ENCODE peak calls at places on chromosomes 11 and 22, in nine cellular contexts. One of them, this sample, is unnamed.

GRCh38 chr11:120079750-120080610 is 57.9 kb downstream of the TRIM29 start:
- DNase-seq in PC-9: no peak
- DNase-seq in foreskin fibroblast: no peak
- DNase-seq in left lung: no peak
- DNase-seq in HFF-Myc: no peak
- DNase-seq in BE2C: peak
- DNase-seq in fibroblast of lung: no peak
- DNase-seq in tibial nerve: no peak
- DNase-seq in AG09319: no peak
- DNase-seq in this sample: no peak

GRCh38 chr22:25990940-25991339 is 178.3 kb upstream of the SEZ6L start:
- DNase-seq in AG09319: no peak
- DNase-seq in left lung: no peak
- DNase-seq in fibroblast of lung: no peak
- DNase-seq in PC-9: no peak
- DNase-seq in BE2C: no peak
- DNase-seq in tibial nerve: no peak
- DNase-seq in HFF-Myc: no peak
- DNase-seq in foreskin fibroblast: no peak
- DNase-seq in this sample: no peak

GRCh38 chr11:91091564-91091963 is 868.7 kb upstream of the CHORDC1 start:
- DNase-seq in BE2C: no peak
- DNase-seq in tibial nerve: no peak
- DNase-seq in fibroblast of lung: no peak
- DNase-seq in HFF-Myc: no peak
- DNase-seq in foreskin fibroblast: no peak
- DNase-seq in AG09319: no peak
- DNase-seq in PC-9: peak
- DNase-seq in left lung: no peak
- DNase-seq in this sample: no peak

GRCh38 chr22:35749808-35750207 is 32.1 kb downstream of the APOL5 start:
- DNase-seq in PC-9: no peak
- DNase-seq in tibial nerve: no peak
- DNase-seq in fibroblast of lung: no peak
- DNase-seq in left lung: no peak
- DNase-seq in HFF-Myc: peak
- DNase-seq in foreskin fibroblast: peak
- DNase-seq in BE2C: peak
- DNase-seq in AG09319: peak
- DNase-seq in this sample: peak

GRCh38 chr22:30357650-30358215 is 926 bp downstream of the CCDC157 start:
- DNase-seq in BE2C: no peak
- DNase-seq in HFF-Myc: no peak
- DNase-seq in foreskin fibroblast: no peak
- DNase-seq in tibial nerve: no peak
- DNase-seq in left lung: peak
- DNase-seq in PC-9: no peak
- DNase-seq in AG09319: no peak
- DNase-seq in fibroblast of lung: no peak
- DNase-seq in this sample: no peak

GRCh38 chr22:47837703-47838102 is 1075.3 kb downstream of the TBC1D22A start:
- DNase-seq in BE2C: no peak
- DNase-seq in fibroblast of lung: peak
- DNase-seq in HFF-Myc: no peak
- DNase-seq in PC-9: no peak
- DNase-seq in foreskin fibroblast: peak
- DNase-seq in tibial nerve: no peak
- DNase-seq in AG09319: no peak
- DNase-seq in left lung: no peak
- DNase-seq in this sample: no peak

GRCh38 chr11:93940395-93940794 is 80.8 kb upstream of the HEPHL1 start:
- DNase-seq in fibroblast of lung: no peak
- DNase-seq in AG09319: no peak
- DNase-seq in left lung: no peak
- DNase-seq in PC-9: no peak
- DNase-seq in foreskin fibroblast: no peak
- DNase-seq in tibial nerve: no peak
- DNase-seq in HFF-Myc: no peak
- DNase-seq in BE2C: no peak
- DNase-seq in this sample: no peak

GRCh38 chr11:126963603-126964353 is 36.8 kb downstream of the KIRREL3 start:
- DNase-seq in left lung: no peak
- DNase-seq in tibial nerve: no peak
- DNase-seq in fibroblast of lung: no peak
- DNase-seq in PC-9: no peak
- DNase-seq in BE2C: no peak
- DNase-seq in AG09319: no peak
- DNase-seq in foreskin fibroblast: peak
- DNase-seq in HFF-Myc: no peak
- DNase-seq in this sample: no peak

GRCh38 chr22:47154621-47155081 is 392.2 kb downstream of the TBC1D22A start:
- DNase-seq in fibroblast of lung: peak
- DNase-seq in AG09319: peak
- DNase-seq in tibial nerve: no peak
- DNase-seq in PC-9: no peak
- DNase-seq in HFF-Myc: no peak
- DNase-seq in BE2C: peak
- DNase-seq in foreskin fibroblast: peak
- DNase-seq in left lung: no peak
- DNase-seq in this sample: no peak

DNA sequence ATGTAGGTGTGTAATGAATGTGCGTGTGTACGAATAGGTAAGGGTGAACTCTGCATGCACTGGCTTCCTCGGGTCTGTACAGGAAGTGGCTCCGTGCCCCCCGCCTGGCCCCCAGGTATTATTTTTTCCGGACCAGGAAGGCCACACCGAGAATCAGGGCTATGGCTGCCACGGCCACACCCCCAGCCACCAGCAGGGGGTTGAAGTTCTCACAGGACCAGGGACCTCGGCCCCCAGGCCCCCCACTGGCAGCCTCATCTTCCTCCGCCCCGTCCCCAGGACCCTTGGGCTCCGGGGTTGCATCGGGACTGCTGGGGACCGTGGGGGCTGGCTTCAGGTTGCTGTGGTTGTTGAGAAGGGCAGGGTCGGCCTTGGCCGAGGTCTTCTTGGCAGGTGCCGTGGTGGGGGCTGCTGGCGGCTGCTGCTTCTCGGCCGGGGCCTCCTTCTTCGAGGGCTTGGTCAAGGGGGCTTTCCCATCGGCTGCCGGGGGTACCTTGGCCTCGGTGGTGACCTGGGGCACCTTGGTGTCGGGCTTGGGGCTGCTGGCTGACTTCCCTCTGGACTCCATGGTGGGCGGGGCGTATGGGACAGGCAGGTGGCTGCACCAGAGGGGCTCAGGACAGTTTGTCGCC is 1.8 kb downstream of the CEND1 start:
- DNase-seq in tibial nerve: no peak
- DNase-seq in HFF-Myc: no peak
- DNase-seq in BE2C: no peak
- DNase-seq in fibroblast of lung: no peak
- DNase-seq in left lung: no peak
- DNase-seq in foreskin fibroblast: no peak
- DNase-seq in PC-9: no peak
- DNase-seq in AG09319: no peak
- DNase-seq in this sample: no peak
- TF ChIP-seq CTCF in tibial nerve: no peak
- TF ChIP-seq CTCF in HFF-Myc: no peak
- TF ChIP-seq CTCF in BE2C: no peak
- TF ChIP-seq CTCF in fibroblast of lung: no peak
- TF ChIP-seq CTCF in left lung: no peak
- TF ChIP-seq CTCF in foreskin fibroblast: no peak
- TF ChIP-seq CTCF in PC-9: no peak
- TF ChIP-seq CTCF in AG09319: no peak
- TF ChIP-seq CTCF in this sample: no peak

DNA sequence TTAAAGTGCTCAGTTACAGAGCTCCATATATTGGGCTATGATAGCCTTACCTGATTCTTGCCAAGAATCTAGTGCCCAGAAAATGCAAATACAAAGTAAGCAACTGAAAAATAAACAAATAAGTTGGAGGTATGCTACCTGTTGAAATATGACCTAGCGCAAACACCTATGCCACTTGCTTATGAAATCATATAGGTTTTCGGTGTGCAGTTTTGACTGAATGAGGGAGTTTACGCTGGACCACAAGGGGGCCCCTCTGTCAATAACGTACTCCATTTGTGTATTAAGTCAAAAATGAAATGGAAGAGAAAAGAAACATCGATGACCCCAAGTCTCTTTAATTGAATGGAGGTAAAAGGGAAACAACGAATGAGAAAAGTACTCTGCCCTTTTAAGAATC is 84.9 kb upstream of the TRIM77 start:
- DNase-seq in AG09319: no peak
- DNase-seq in fibroblast of lung: no peak
- DNase-seq in left lung: no peak
- DNase-seq in foreskin fibroblast: no peak
- DNase-seq in BE2C: peak
- DNase-seq in HFF-Myc: no peak
- DNase-seq in tibial nerve: no peak
- DNase-seq in PC-9: no peak
- DNase-seq in this sample: no peak
- TF ChIP-seq CTCF in AG09319: no peak
- TF ChIP-seq CTCF in fibroblast of lung: no peak
- TF ChIP-seq CTCF in left lung: no peak
- TF ChIP-seq CTCF in foreskin fibroblast: no peak
- TF ChIP-seq CTCF in BE2C: peak
- TF ChIP-seq CTCF in HFF-Myc: peak
- TF ChIP-seq CTCF in tibial nerve: no peak
- TF ChIP-seq CTCF in PC-9: no peak
- TF ChIP-seq CTCF in this sample: peak

GRCh38 chr22:27937453-27937852 is 18.4 kb upstream of the PITPNB start:
- DNase-seq in foreskin fibroblast: peak
- DNase-seq in BE2C: no peak
- DNase-seq in tibial nerve: no peak
- DNase-seq in PC-9: no peak
- DNase-seq in HFF-Myc: no peak
- DNase-seq in fibroblast of lung: no peak
- DNase-seq in AG09319: no peak
- DNase-seq in left lung: no peak
- DNase-seq in this sample: no peak
- TF ChIP-seq CTCF in foreskin fibroblast: no peak
- TF ChIP-seq CTCF in BE2C: peak
- TF ChIP-seq CTCF in tibial nerve: no peak
- TF ChIP-seq CTCF in PC-9: peak
- TF ChIP-seq CTCF in HFF-Myc: no peak
- TF ChIP-seq CTCF in fibroblast of lung: no peak
- TF ChIP-seq CTCF in AG09319: no peak
- TF ChIP-seq CTCF in left lung: no peak
- TF ChIP-seq CTCF in this sample: peak

DNA sequence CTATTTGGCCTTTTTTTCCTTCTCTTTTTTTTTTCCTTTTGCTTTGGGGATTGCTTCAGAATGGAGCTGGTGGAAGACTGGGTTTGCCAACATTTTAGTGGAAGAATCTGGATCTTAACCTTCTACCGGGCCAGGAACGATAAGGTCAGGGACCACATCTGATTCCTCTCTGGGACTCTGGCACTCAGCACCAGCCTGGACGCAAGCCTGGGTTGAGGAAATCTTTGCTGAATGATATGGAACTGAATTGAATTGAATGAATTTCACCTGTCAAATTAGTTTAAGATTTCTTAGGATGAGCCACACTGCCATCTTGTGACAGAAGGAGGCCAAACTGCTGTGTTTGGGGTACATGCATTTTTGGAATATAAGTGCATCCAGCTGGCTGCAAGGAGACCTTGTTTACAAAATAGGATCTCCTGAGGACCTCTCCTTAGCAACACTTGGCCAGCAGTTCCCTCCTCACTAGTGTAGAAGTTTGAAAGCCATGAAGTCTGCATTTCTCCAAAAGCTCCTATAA is 30.4 kb downstream of the TPBGL start:
- DNase-seq in HFF-Myc: no peak
- DNase-seq in foreskin fibroblast: peak
- DNase-seq in left lung: no peak
- DNase-seq in BE2C: peak
- DNase-seq in PC-9: no peak
- DNase-seq in tibial nerve: no peak
- DNase-seq in AG09319: no peak
- DNase-seq in fibroblast of lung: peak
- DNase-seq in this sample: no peak
- TF ChIP-seq CTCF in HFF-Myc: peak
- TF ChIP-seq CTCF in foreskin fibroblast: peak
- TF ChIP-seq CTCF in left lung: no peak
- TF ChIP-seq CTCF in BE2C: peak
- TF ChIP-seq CTCF in PC-9: peak
- TF ChIP-seq CTCF in tibial nerve: peak
- TF ChIP-seq CTCF in AG09319: peak
- TF ChIP-seq CTCF in fibroblast of lung: peak
- TF ChIP-seq CTCF in this sample: peak

GRCh38 chr11:6474806-6475500 is 1.2 kb upstream of the TRIM3 start:
- DNase-seq in fibroblast of lung: no peak
- DNase-seq in left lung: no peak
- DNase-seq in tibial nerve: no peak
- DNase-seq in BE2C: no peak
- DNase-seq in HFF-Myc: no peak
- DNase-seq in AG09319: no peak
- DNase-seq in PC-9: no peak
- DNase-seq in foreskin fibroblast: peak
- DNase-seq in this sample: no peak

GRCh38 chr11:6474423-6474792 is 667 bp upstream of the TRIM3 start:
- DNase-seq in tibial nerve: no peak
- DNase-seq in BE2C: no peak
- DNase-seq in HFF-Myc: no peak
- DNase-seq in left lung: no peak
- DNase-seq in AG09319: no peak
- DNase-seq in fibroblast of lung: no peak
- DNase-seq in PC-9: no peak
- DNase-seq in foreskin fibroblast: no peak
- DNase-seq in this sample: no peak

GRCh38 chr11:6475936-6476335 is 2.2 kb upstream of the TRIM3 start:
- DNase-seq in BE2C: no peak
- DNase-seq in left lung: no peak
- DNase-seq in tibial nerve: no peak
- DNase-seq in PC-9: no peak
- DNase-seq in HFF-Myc: no peak
- DNase-seq in foreskin fibroblast: peak
- DNase-seq in fibroblast of lung: no peak
- DNase-seq in AG09319: no peak
- DNase-seq in this sample: no peak

GRCh38 chr11:6472934-6473333 is 807 bp downstream of the TRIM3 start:
- DNase-seq in HFF-Myc: no peak
- DNase-seq in left lung: no peak
- DNase-seq in tibial nerve: no peak
- DNase-seq in foreskin fibroblast: no peak
- DNase-seq in PC-9: no peak
- DNase-seq in fibroblast of lung: no peak
- DNase-seq in AG09319: no peak
- DNase-seq in BE2C: no peak
- DNase-seq in this sample: no peak

GRCh38 chr11:6473481-6474422 is at the start of gene TRIM3:
- DNase-seq in HFF-Myc: peak
- DNase-seq in foreskin fibroblast: peak
- DNase-seq in AG09319: peak
- DNase-seq in tibial nerve: peak
- DNase-seq in fibroblast of lung: peak
- DNase-seq in BE2C: peak
- DNase-seq in left lung: peak
- DNase-seq in PC-9: peak
- DNase-seq in this sample: peak
- TF ChIP-seq CTCF in HFF-Myc: peak
- TF ChIP-seq CTCF in foreskin fibroblast: peak
- TF ChIP-seq CTCF in AG09319: peak
- TF ChIP-seq CTCF in tibial nerve: no peak
- TF ChIP-seq CTCF in fibroblast of lung: peak
- TF ChIP-seq CTCF in BE2C: peak
- TF ChIP-seq CTCF in left lung: no peak
- TF ChIP-seq CTCF in PC-9: peak
- TF ChIP-seq CTCF in this sample: peak

This sample was measured in BJ.